ENCODE peak calls at places on chromosomes 13 and 19, in eight cellular contexts. J is nephron progenitor cell; A is EL; E is activated CD8-positive, alpha-beta memory T cell treated with anti-CD3 and anti-CD28 coated beads, Interleukin-2, amount 50 U/mL, for 4 hours; M is stimulated activated CD8-positive, alpha-beta memory T cell treated with anti-CD3 and anti-CD28 coated beads, Interleukin-4, amount 100 ng/mL, for 4 hours; N is GM03348; G is tibial nerve; W is type B pancreatic cell. H is an unnamed sample.
A peak's percentile ranks its signal among the peaks of the same experiment; 100 is the strongest.

GRCh38 chr19:4575978-4576933 is 16.8 kb upstream of the SEMA6B start:
- DNase-seq in J (peak; percentile 86), A (peak; percentile 60), E (peak; percentile 73), M (peak; percentile 56), N (peak; percentile 75), G (peak; percentile 78), W (no peak), H (no peak)

GRCh38 chr19:16168465-16169081 is 4.8 kb downstream of the CIB3 start:
- DNase-seq in J (no peak), A (no peak), E (no peak), M (no peak), N (no peak), G (no peak), W (no peak), H (no peak)

GRCh38 chr13:63190742-63191141 is 1775.1 kb upstream of the PCDH20 start:
- DNase-seq in J (no peak), A (peak; percentile 75), E (no peak), M (no peak), N (peak; percentile 17), G (no peak), W (no peak), H (no peak)

GRCh38 chr13:90027409-90027808 is 1320.1 kb upstream of the MIR17HG start:
- DNase-seq in J (no peak), A (no peak), E (no peak), M (no peak), N (no peak), G (no peak), W (no peak), H (no peak)

GRCh38 chr19:45973564-45974338 is at the start of gene NOVA2:
- DNase-seq in J (peak; percentile 86), A (peak; percentile 39), E (peak; percentile 28), M (no peak), N (peak; percentile 77), G (peak; percentile 43), W (peak; percentile 83), H (no peak)

GRCh38 chr13:75752848-75753247 is 116.7 kb downstream of the LMO7 start:
- DNase-seq in J (no peak), A (no peak), E (no peak), M (no peak), N (no peak), G (no peak), W (no peak), H (no peak)

GRCh38 chr13:47672982-47673670 is 327.9 kb downstream of the SUCLA2 start:
- DNase-seq in J (no peak), A (peak; percentile 87), E (no peak), M (no peak), N (peak; percentile 81), G (no peak), W (no peak), H (no peak)

GRCh38 chr13:73162912-73163911 is 104.4 kb downstream of the KLF5 start:
- DNase-seq in J (no peak), A (no peak), E (no peak), M (no peak), N (no peak), G (no peak), W (no peak), H (no peak)

GRCh38 chr13:54965881-54966280 is 1937.3 kb downstream of the OLFM4 start:
- DNase-seq in J (no peak), A (no peak), E (no peak), M (no peak), N (no peak), G (no peak), W (no peak), H (no peak)

GRCh38 chr13:31334547-31334946 is 134.8 kb downstream of the B3GLCT start:
- DNase-seq in J (no peak), A (no peak), E (no peak), M (no peak), N (no peak), G (no peak), W (no peak), H (no peak)

GRCh38 chr13:73865027-73865426 is 269.2 kb downstream of the KLF12 start:
- DNase-seq in J (no peak), A (no peak), E (no peak), M (no peak), N (no peak), G (no peak), W (no peak), H (no peak)

GRCh38 chr13:80830431-80830830 is 489.5 kb upstream of the SPRY2 start:
- DNase-seq in J (no peak), A (no peak), E (no peak), M (no peak), N (no peak), G (no peak), W (no peak), H (no peak)

GRCh38 chr13:30564489-30564888 is 53.2 kb upstream of the USPL1 start:
- DNase-seq in J (no peak), A (no peak), E (no peak), M (no peak), N (no peak), G (no peak), W (no peak), H (no peak)

GRCh38 chr13:50783066-50783465 is 60.4 kb downstream of the DLEU7 start:
- DNase-seq in J (no peak), A (no peak), E (no peak), M (no peak), N (no peak), G (no peak), W (no peak), H (no peak)

GRCh38 chr13:73995752-73996151 is 138.5 kb downstream of the KLF12 start:
- DNase-seq in J (no peak), A (no peak), E (no peak), M (no peak), N (no peak), G (no peak), W (no peak), H (no peak)

GRCh38 chr19:5572556-5573286 is 5.0 kb upstream of the TINCR start:
- DNase-seq in J (no peak), A (no peak), E (no peak), M (no peak), N (no peak), G (no peak), W (no peak), H (no peak)

GRCh38 chr13:33072282-33072681 is 56.1 kb downstream of the KL start:
- DNase-seq in J (no peak), A (no peak), E (no peak), M (no peak), N (no peak), G (no peak), W (no peak), H (no peak)

GRCh38 chr19:1105217-1105872 is 1.6 kb downstream of the GPX4 start:
- DNase-seq in J (no peak), A (no peak), E (no peak), M (no peak), N (no peak), G (no peak), W (no peak), H (no peak)

GRCh38 chr19:36213793-36214387 is 575 bp downstream of the ZNF565 start:
- DNase-seq in J (no peak), A (no peak), E (peak; percentile 30), M (peak; percentile 2), N (no peak), G (peak; percentile 27), W (no peak), H (no peak)

GRCh38 chr13:43516401-43516826 is 270.4 kb downstream of the ENOX1 start:
- DNase-seq in J (no peak), A (peak; percentile 24), E (no peak), M (no peak), N (peak; percentile 72), G (peak; percentile 53), W (no peak), H (peak; percentile 95)

GRCh38 chr19:22832031-22832762 is at the start of gene ZNF723:
- DNase-seq in J (no peak), A (no peak), E (no peak), M (no peak), N (no peak), G (no peak), W (no peak), H (no peak)

GRCh38 chr19:38466050-38466449 is 32.6 kb downstream of the RYR1 start:
- DNase-seq in J (no peak), A (no peak), E (no peak), M (no peak), N (no peak), G (no peak), W (no peak), H (no peak)

GRCh38 chr19:6378036-6378435 is 2.3 kb upstream of the PSPN start:
- DNase-seq in J (peak; percentile 21), A (peak; percentile 21), E (no peak), M (no peak), N (peak; percentile 81), G (no peak), W (no peak), H (no peak)

GRCh38 chr13:59398127-59398526 is 765.6 kb downstream of the DIAPH3 start:
- DNase-seq in J (no peak), A (no peak), E (no peak), M (no peak), N (no peak), G (no peak), W (no peak), H (no peak)

GRCh38 chr13:85864963-85865530 is 65.8 kb upstream of the SLITRK6 start:
- DNase-seq in J (no peak), A (peak; percentile 15), E (no peak), M (no peak), N (no peak), G (no peak), W (no peak), H (no peak)

GRCh38 chr19:39341122-39341719 is 1.0 kb upstream of the SAMD4B start:
- DNase-seq in J (peak; percentile 49), A (peak; percentile 42), E (no peak), M (no peak), N (peak; percentile 56), G (no peak), W (no peak), H (peak; percentile 92)

GRCh38 chr13:27952931-27953670 is 16.0 kb downstream of the CDX2 start:
- DNase-seq in J (peak; percentile 31), A (no peak), E (no peak), M (no peak), N (no peak), G (no peak), W (no peak), H (no peak)

GRCh38 chr13:24038846-24039330 is 121.6 kb upstream of the SPATA13 start:
- DNase-seq in J (no peak), A (peak; percentile 48), E (no peak), M (no peak), N (peak; percentile 59), G (no peak), W (no peak), H (no peak)

GRCh38 chr13:97344250-97345175 is 89.5 kb upstream of the RAP2A start:
- DNase-seq in J (peak; percentile 29), A (peak; percentile 69), E (peak; percentile 40), M (peak; percentile 14), N (peak; percentile 64), G (peak; percentile 48), W (no peak), H (no peak)

GRCh38 chr13:31827707-31828106 is 88.4 kb downstream of the RXFP2 start:
- DNase-seq in J (no peak), A (no peak), E (no peak), M (no peak), N (no peak), G (no peak), W (no peak), H (no peak)

GRCh38 chr19:58059003-58059671 is at the start of gene ZNF135:
- DNase-seq in J (peak; percentile 68), A (peak; percentile 78), E (peak; percentile 68), M (peak; percentile 24), N (peak; percentile 92), G (peak; percentile 74), W (peak; percentile 86), H (no peak)

GRCh38 chr19:17243854-17244617 is 1.7 kb downstream of the NR2F6 start:
- DNase-seq in J (peak; percentile 70), A (peak; percentile 53), E (no peak), M (no peak), N (peak; percentile 60), G (peak; percentile 58), W (no peak), H (no peak)

GRCh38 chr13:94303644-94304174 is 175.8 kb downstream of the DCT start:
- DNase-seq in J (no peak), A (no peak), E (no peak), M (no peak), N (no peak), G (no peak), W (no peak), H (no peak)

GRCh38 chr13:30829145-30829544 is 76.9 kb upstream of the MEDAG start:
- DNase-seq in J (no peak), A (peak; percentile 86), E (no peak), M (no peak), N (peak; percentile 69), G (no peak), W (no peak), H (no peak)

H was measured in vagina.